ENCODE peak calls at places on chromosome 4, in ten cellular contexts. F, G, R, L, V, C, Q, J, P and B are unnamed samples.

GRCh38 chr4:5125326-5125725 is 74.0 kb downstream of the STK32B start:
- DNase-seq in G (no peak), L (no peak), R (no peak), F (no peak), C (no peak), P (no peak), J (no peak), Q (no peak), V (no peak), B (no peak)

GRCh38 chr4:155676430-155676825 is 9.8 kb downstream of the GUCY1A1 start:
- DNase-seq in P (no peak), J (no peak), C (no peak), F (no peak), R (no peak), V (no peak), L (no peak), G (no peak), Q (no peak), B (no peak)

GRCh38 chr4:153267013-153267412 is 62.8 kb downstream of the TRIM2 start:
- DNase-seq in V (no peak), C (peak; percentile 36), J (no peak), G (no peak), L (no peak), R (peak; percentile 5), P (no peak), Q (no peak), F (no peak), B (no peak)

GRCh38 chr4:61068745-61069144 is 131.4 kb upstream of the ADGRL3 start:
- DNase-seq in F (no peak), P (no peak), R (no peak), C (no peak), G (no peak), Q (no peak), L (no peak), J (no peak), V (no peak), B (peak; percentile 1)

GRCh38 chr4:111400736-111401135 is 744.5 kb upstream of the FAM241A start:
- DNase-seq in R (no peak), J (no peak), F (no peak), V (no peak), Q (no peak), G (no peak), C (no peak), P (no peak), L (no peak), B (no peak)

GRCh38 chr4:73408181-73408867 is 4.2 kb downstream of the ALB start:
- DNase-seq in J (no peak), C (no peak), R (no peak), G (no peak), F (no peak), L (no peak), V (no peak), Q (no peak), P (no peak), B (no peak)

GRCh38 chr4:189021831-189022230 is 882.6 kb downstream of the TRIML1 start:
- DNase-seq in J (no peak), R (no peak), G (peak; percentile 53), V (no peak), P (no peak), C (peak; percentile 12), F (no peak), Q (no peak), L (no peak), B (no peak)

GRCh38 chr4:145541266-145541770 is 59.7 kb downstream of the SMAD1 start:
- DNase-seq in V (no peak), L (no peak), C (no peak), G (no peak), P (no peak), R (no peak), Q (no peak), F (no peak), J (no peak), B (no peak)

GRCh38 chr4:174474457-174475075 is 47.7 kb downstream of the HPGD start:
- DNase-seq in G (peak; percentile 8), P (no peak), F (no peak), C (no peak), J (no peak), Q (no peak), V (no peak), L (no peak), R (no peak), B (no peak)

GRCh38 chr4:109172301-109172700 is 130.2 kb downstream of the COL25A1 start:
- DNase-seq in Q (no peak), V (no peak), P (no peak), J (no peak), R (no peak), L (no peak), G (no peak), C (no peak), F (no peak), B (no peak)

GRCh38 chr4:169906104-169906503 is 120.1 kb downstream of the MFAP3L start:
- DNase-seq in V (peak; percentile 35), F (no peak), J (no peak), R (no peak), Q (no peak), G (no peak), P (no peak), C (no peak), L (no peak), B (no peak)

GRCh38 chr4:118955515-118955914 is 66.9 kb downstream of the SYNPO2 start:
- DNase-seq in P (no peak), R (no peak), F (no peak), C (no peak), Q (no peak), L (no peak), G (no peak), J (no peak), V (no peak), B (no peak)

GRCh38 chr4:123788577-123788976 is 392.0 kb downstream of the SPRY1 start:
- DNase-seq in V (no peak), R (no peak), L (no peak), G (no peak), J (no peak), P (no peak), C (no peak), F (no peak), Q (no peak), B (no peak)

GRCh38 chr4:38015886-38016515 is 55.8 kb downstream of the PTTG2 start:
- DNase-seq in F (no peak), R (no peak), V (no peak), L (no peak), Q (no peak), C (no peak), G (no peak), J (no peak), P (no peak), B (no peak)
- H3K27ac ChIP-seq in F (no peak overlapping the region), R (peak overlapping the region; percentile 78), V (no peak overlapping the region), L (no peak overlapping the region), Q (no peak overlapping the region), C (no peak overlapping the region), G (no peak overlapping the region), J (no peak overlapping the region), P (no peak overlapping the region), B (no peak overlapping the region)

GRCh38 chr4:15186149-15186548 is 183.9 kb downstream of the CPEB2 start:
- DNase-seq in J (no peak), G (no peak), V (no peak), R (peak; percentile 34), F (no peak), Q (no peak), C (no peak), L (no peak), P (no peak), B (no peak)
- TF ChIP-seq CTCF in J (no peak), G (no peak), V (no peak), R (no peak), F (no peak), Q (no peak), C (no peak), L (no peak), P (no peak), B (no peak)

DNA sequence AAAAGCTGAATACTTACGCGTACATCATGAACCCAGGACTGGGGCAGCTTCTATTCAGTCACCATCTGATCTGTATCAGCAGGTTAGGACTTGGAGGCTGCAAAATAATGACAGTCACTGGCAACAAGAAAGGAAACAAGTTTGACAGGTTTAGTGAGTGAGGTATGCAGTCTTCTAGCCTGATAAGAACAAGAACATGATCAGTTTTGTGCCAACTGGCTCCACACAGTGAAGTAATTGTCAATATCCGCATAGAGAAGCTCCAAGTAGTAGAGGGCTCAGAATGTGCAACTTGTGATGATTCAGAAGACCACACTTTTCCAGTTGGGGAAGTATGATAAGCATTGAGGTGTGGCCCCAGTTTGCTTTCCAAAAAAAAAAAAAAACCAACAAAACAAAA is at the start of gene TMPRSS11F:
- DNase-seq in Q (no peak), C (no peak), F (no peak), R (no peak), V (no peak), L (no peak), J (no peak), G (peak; percentile 36), P (no peak), B (peak; percentile 52)
- H3K27ac ChIP-seq in Q (no peak within 1 kb of the TSS), C (no peak within 1 kb of the TSS), F (no peak within 1 kb of the TSS), R (no peak within 1 kb of the TSS), V (no peak within 1 kb of the TSS), L (no peak within 1 kb of the TSS), J (no peak within 1 kb of the TSS), G (no peak within 1 kb of the TSS), P (no peak within 1 kb of the TSS), B (no peak within 1 kb of the TSS)

GRCh38 chr4:2390780-2391490 is 27.5 kb downstream of the ZFYVE28 start:
- DNase-seq in P (no peak), C (no peak), G (no peak), V (no peak), Q (no peak), L (no peak), J (no peak), F (no peak), R (no peak), B (no peak)

GRCh38 chr4:2395038-2395437 is 23.4 kb downstream of the ZFYVE28 start:
- DNase-seq in C (no peak), V (no peak), P (no peak), R (no peak), F (no peak), G (no peak), J (no peak), Q (no peak), L (no peak), B (no peak)

GRCh38 chr4:2395584-2395983 is 22.9 kb downstream of the ZFYVE28 start:
- DNase-seq in G (no peak), C (no peak), V (no peak), J (no peak), L (no peak), Q (no peak), P (no peak), R (no peak), F (no peak), B (no peak)

GRCh38 chr4:2394544-2394943 is 23.9 kb downstream of the ZFYVE28 start:
- DNase-seq in V (no peak), P (no peak), R (no peak), F (no peak), L (no peak), J (no peak), Q (no peak), C (no peak), G (no peak), B (no peak)

GRCh38 chr4:2393353-2394270 is 24.8 kb downstream of the ZFYVE28 start:
- DNase-seq in P (no peak), G (peak; percentile 89), R (no peak), F (peak; percentile 85), C (peak; percentile 63), Q (no peak), J (no peak), V (no peak), L (no peak), B (no peak)
- TF ChIP-seq CTCF in P (no peak), G (no peak), R (no peak), F (no peak), C (no peak), Q (no peak), J (no peak), V (no peak), L (no peak), B (no peak)